ENCODE peak calls at places on chromosomes 7 and 10, in seven cellular contexts. One of them, this sample, is unnamed.

GRCh38 chr10:98509745-98510144 is 63.0 kb upstream of the HPS1 start:
- DNase-seq in tibial nerve: no peak
- DNase-seq in GM12878: no peak
- DNase-seq in ovary: no peak
- DNase-seq in IMR-90: no peak
- DNase-seq in esophagus squamous epithelium: no peak
- DNase-seq in adrenal gland: no peak
- DNase-seq in this sample: no peak

GRCh38 chr10:3825244-3825643 is 40.2 kb upstream of the KLF6 start:
- DNase-seq in ovary: no peak
- DNase-seq in tibial nerve: peak; percentile 38
- DNase-seq in adrenal gland: no peak
- DNase-seq in esophagus squamous epithelium: no peak
- DNase-seq in IMR-90: peak; percentile 74
- DNase-seq in GM12878: no peak
- DNase-seq in this sample: no peak

GRCh38 chr7:155971180-155971770 is 159.0 kb upstream of the SHH start:
- DNase-seq in tibial nerve: no peak
- DNase-seq in GM12878: no peak
- DNase-seq in ovary: no peak
- DNase-seq in adrenal gland: peak; percentile 3
- DNase-seq in IMR-90: no peak
- DNase-seq in esophagus squamous epithelium: no peak
- DNase-seq in this sample: no peak

GRCh38 chr7:95609277-95609971 is 13.1 kb upstream of the PDK4 start:
- DNase-seq in esophagus squamous epithelium: no peak
- DNase-seq in IMR-90: peak; percentile 29
- DNase-seq in GM12878: no peak
- DNase-seq in adrenal gland: peak; percentile 56
- DNase-seq in tibial nerve: no peak
- DNase-seq in ovary: peak; percentile 57
- DNase-seq in this sample: peak; percentile 70

GRCh38 chr10:71990706-71991269 is 26.6 kb downstream of the CHST3 start:
- DNase-seq in esophagus squamous epithelium: no peak
- DNase-seq in GM12878: no peak
- DNase-seq in adrenal gland: no peak
- DNase-seq in IMR-90: no peak
- DNase-seq in tibial nerve: no peak
- DNase-seq in ovary: no peak
- DNase-seq in this sample: no peak

GRCh38 chr7:35728412-35729060 is 33.6 kb upstream of the HERPUD2 start:
- DNase-seq in GM12878: no peak
- DNase-seq in IMR-90: no peak
- DNase-seq in ovary: no peak
- DNase-seq in adrenal gland: no peak
- DNase-seq in tibial nerve: no peak
- DNase-seq in esophagus squamous epithelium: no peak
- DNase-seq in this sample: no peak

GRCh38 chr10:21020545-21020944 is 123.4 kb upstream of the NEBL start:
- DNase-seq in GM12878: peak; percentile 21
- DNase-seq in tibial nerve: no peak
- DNase-seq in ovary: no peak
- DNase-seq in IMR-90: no peak
- DNase-seq in esophagus squamous epithelium: no peak
- DNase-seq in adrenal gland: peak; percentile 16
- DNase-seq in this sample: no peak

GRCh38 chr10:88763441-88763840 is 3.6 kb downstream of the LIPN start:
- DNase-seq in GM12878: no peak
- DNase-seq in adrenal gland: no peak
- DNase-seq in ovary: no peak
- DNase-seq in tibial nerve: no peak
- DNase-seq in IMR-90: no peak
- DNase-seq in esophagus squamous epithelium: no peak
- DNase-seq in this sample: no peak

GRCh38 chr7:158075633-158076001 is 512.0 kb downstream of the PTPRN2 start:
- DNase-seq in IMR-90: no peak
- DNase-seq in adrenal gland: no peak
- DNase-seq in esophagus squamous epithelium: no peak
- DNase-seq in tibial nerve: no peak
- DNase-seq in ovary: no peak
- DNase-seq in GM12878: no peak
- DNase-seq in this sample: no peak

GRCh38 chr10:78258303-78259030 is 224.8 kb downstream of the RPS24 start:
- DNase-seq in tibial nerve: no peak
- DNase-seq in ovary: no peak
- DNase-seq in IMR-90: no peak
- DNase-seq in GM12878: no peak
- DNase-seq in adrenal gland: no peak
- DNase-seq in esophagus squamous epithelium: no peak
- DNase-seq in this sample: no peak

GRCh38 chr7:65915921-65916657 is 43.2 kb downstream of the VKORC1L1 start:
- DNase-seq in adrenal gland: no peak
- DNase-seq in esophagus squamous epithelium: no peak
- DNase-seq in IMR-90: no peak
- DNase-seq in tibial nerve: no peak
- DNase-seq in GM12878: no peak
- DNase-seq in ovary: no peak
- DNase-seq in this sample: no peak

GRCh38 chr7:18119985-18120384 is 92.3 kb upstream of the PRPS1L1 start:
- DNase-seq in tibial nerve: no peak
- DNase-seq in GM12878: no peak
- DNase-seq in esophagus squamous epithelium: no peak
- DNase-seq in IMR-90: peak; percentile 19
- DNase-seq in ovary: no peak
- DNase-seq in adrenal gland: no peak
- DNase-seq in this sample: no peak

GRCh38 chr7:17380696-17381662 is 82.5 kb downstream of the AHR start:
- DNase-seq in esophagus squamous epithelium: no peak
- DNase-seq in tibial nerve: no peak
- DNase-seq in adrenal gland: peak; percentile 18
- DNase-seq in GM12878: no peak
- DNase-seq in IMR-90: peak; percentile 60
- DNase-seq in ovary: no peak
- DNase-seq in this sample: no peak

GRCh38 chr10:61882621-61883375 is 18.7 kb upstream of the ARID5B start:
- DNase-seq in GM12878: no peak
- DNase-seq in esophagus squamous epithelium: no peak
- DNase-seq in ovary: no peak
- DNase-seq in IMR-90: peak; percentile 58
- DNase-seq in adrenal gland: no peak
- DNase-seq in tibial nerve: no peak
- DNase-seq in this sample: no peak

GRCh38 chr10:106857728-106858127 is 306.8 kb downstream of the SORCS1 start:
- DNase-seq in adrenal gland: no peak
- DNase-seq in esophagus squamous epithelium: no peak
- DNase-seq in IMR-90: no peak
- DNase-seq in GM12878: no peak
- DNase-seq in ovary: no peak
- DNase-seq in tibial nerve: no peak
- DNase-seq in this sample: no peak

GRCh38 chr10:98055875-98056516 is 25.6 kb upstream of the CRTAC1 start:
- DNase-seq in GM12878: no peak
- DNase-seq in tibial nerve: no peak
- DNase-seq in IMR-90: peak; percentile 6
- DNase-seq in adrenal gland: no peak
- DNase-seq in ovary: no peak
- DNase-seq in esophagus squamous epithelium: no peak
- DNase-seq in this sample: no peak

GRCh38 chr10:76086571-76087260 is 655.3 kb downstream of the LRMDA start:
- DNase-seq in IMR-90: peak; percentile 50
- DNase-seq in ovary: peak; percentile 84
- DNase-seq in adrenal gland: peak; percentile 88
- DNase-seq in tibial nerve: no peak
- DNase-seq in GM12878: peak; percentile 4
- DNase-seq in esophagus squamous epithelium: no peak
- DNase-seq in this sample: peak; percentile 26

GRCh38 chr10:117532451-117533107 is 10.0 kb upstream of the EMX2 start:
- DNase-seq in GM12878: no peak
- DNase-seq in tibial nerve: no peak
- DNase-seq in esophagus squamous epithelium: no peak
- DNase-seq in ovary: no peak
- DNase-seq in IMR-90: no peak
- DNase-seq in adrenal gland: no peak
- DNase-seq in this sample: no peak

GRCh38 chr7:41573017-41573416 is 129.9 kb downstream of the INHBA start:
- DNase-seq in tibial nerve: no peak
- DNase-seq in IMR-90: peak; percentile 76
- DNase-seq in adrenal gland: no peak
- DNase-seq in esophagus squamous epithelium: no peak
- DNase-seq in GM12878: no peak
- DNase-seq in ovary: no peak
- DNase-seq in this sample: no peak

GRCh38 chr10:15795000-15795792 is 65.1 kb downstream of the MINDY3 start:
- DNase-seq in esophagus squamous epithelium: no peak
- DNase-seq in tibial nerve: no peak
- DNase-seq in IMR-90: no peak
- DNase-seq in ovary: no peak
- DNase-seq in adrenal gland: no peak
- DNase-seq in GM12878: no peak
- DNase-seq in this sample: no peak

GRCh38 chr7:115546790-115547189 is 483.8 kb downstream of the TFEC start:
- DNase-seq in GM12878: no peak
- DNase-seq in ovary: no peak
- DNase-seq in tibial nerve: no peak
- DNase-seq in adrenal gland: no peak
- DNase-seq in IMR-90: peak; percentile 17
- DNase-seq in esophagus squamous epithelium: no peak
- DNase-seq in this sample: no peak

DNA sequence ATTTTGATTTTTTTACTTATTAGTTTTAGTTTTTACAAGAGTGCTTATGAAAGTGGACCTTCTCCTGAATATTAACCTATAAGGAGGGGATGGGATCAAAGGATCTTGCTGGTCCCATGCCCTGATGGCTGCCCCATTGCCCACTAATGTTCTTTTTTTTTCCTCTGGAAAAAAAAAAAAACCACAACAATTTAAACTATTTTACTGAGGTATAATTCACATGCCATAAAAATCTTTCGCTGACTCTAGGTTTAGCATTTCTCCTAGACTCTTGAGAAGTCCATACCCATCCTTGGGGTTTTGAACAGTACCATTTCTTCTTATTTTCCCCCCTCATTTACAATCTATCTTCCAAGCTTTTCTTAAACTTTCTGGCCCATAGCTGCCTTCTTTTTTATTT is 481.8 kb downstream of the TFEC start:
- DNase-seq in esophagus squamous epithelium: no peak
- DNase-seq in GM12878: no peak
- DNase-seq in adrenal gland: no peak
- DNase-seq in ovary: no peak
- DNase-seq in tibial nerve: no peak
- DNase-seq in IMR-90: no peak
- DNase-seq in this sample: no peak
- TF ChIP-seq POLR2A in esophagus squamous epithelium: no peak
- TF ChIP-seq POLR2A in GM12878: no peak
- TF ChIP-seq POLR2A in adrenal gland: no peak
- TF ChIP-seq POLR2A in ovary: no peak
- TF ChIP-seq POLR2A in tibial nerve: no peak
- TF ChIP-seq POLR2A in IMR-90: no peak
- TF ChIP-seq POLR2A in this sample: no peak

DNA sequence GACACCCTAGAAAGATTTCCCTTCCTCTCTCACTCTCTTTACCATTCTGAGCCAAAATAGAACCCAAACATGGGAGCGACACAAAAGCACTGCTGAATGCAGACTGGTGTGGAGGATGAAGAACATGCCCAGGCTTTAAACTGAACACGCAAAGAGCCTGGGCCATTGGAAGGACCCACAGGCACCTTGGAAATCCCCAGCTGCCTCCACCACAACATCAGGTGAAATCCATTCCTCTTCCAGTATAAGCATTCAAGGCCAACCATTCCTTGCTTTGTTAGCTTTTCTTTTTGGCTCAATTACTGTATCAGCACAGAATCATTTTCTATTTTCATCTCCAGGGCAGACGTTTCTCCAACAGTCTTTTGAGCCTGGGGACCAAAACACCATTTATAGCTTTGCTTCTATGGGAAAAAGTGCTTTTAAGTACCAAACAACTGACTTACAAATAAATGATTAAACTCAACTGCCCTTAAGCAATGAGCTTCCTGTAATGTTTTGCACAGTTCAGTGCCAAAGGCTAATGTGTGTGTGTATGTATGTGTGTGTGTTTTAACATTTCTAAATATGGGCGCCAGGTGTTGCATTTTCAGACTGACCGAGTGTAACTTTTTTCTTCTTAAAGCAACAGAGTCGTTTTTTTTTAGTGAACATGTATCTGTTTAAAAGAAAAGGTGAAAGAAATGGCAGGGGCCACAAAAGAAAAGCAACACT is 16.2 kb upstream of the BLNK start:
- DNase-seq in GM12878: peak; percentile 93
- DNase-seq in adrenal gland: no peak
- DNase-seq in ovary: no peak
- DNase-seq in esophagus squamous epithelium: no peak
- DNase-seq in tibial nerve: no peak
- DNase-seq in IMR-90: no peak
- DNase-seq in this sample: no peak
- H3K4me3 ChIP-seq in GM12878: peak overlapping the region; percentile 70
- H3K4me3 ChIP-seq in adrenal gland: no peak overlapping the region
- H3K4me3 ChIP-seq in ovary: no peak overlapping the region
- H3K4me3 ChIP-seq in esophagus squamous epithelium: no peak overlapping the region
- H3K4me3 ChIP-seq in tibial nerve: no peak overlapping the region
- H3K4me3 ChIP-seq in IMR-90: no peak overlapping the region
- H3K4me3 ChIP-seq in this sample: no peak overlapping the region

GRCh38 chr10:30495687-30496086 is 61.7 kb downstream of the MAP3K8 start:
- DNase-seq in esophagus squamous epithelium: no peak
- DNase-seq in GM12878: no peak
- DNase-seq in tibial nerve: no peak
- DNase-seq in ovary: no peak
- DNase-seq in adrenal gland: no peak
- DNase-seq in IMR-90: peak; percentile 47
- DNase-seq in this sample: no peak

GRCh38 chr10:30494558-30494957 is 60.6 kb downstream of the MAP3K8 start:
- DNase-seq in adrenal gland: no peak
- DNase-seq in esophagus squamous epithelium: no peak
- DNase-seq in ovary: no peak
- DNase-seq in IMR-90: no peak
- DNase-seq in GM12878: no peak
- DNase-seq in tibial nerve: no peak
- DNase-seq in this sample: no peak

GRCh38 chr10:30491204-30491603 is 57.2 kb downstream of the MAP3K8 start:
- DNase-seq in ovary: no peak
- DNase-seq in tibial nerve: no peak
- DNase-seq in adrenal gland: peak; percentile 30
- DNase-seq in esophagus squamous epithelium: no peak
- DNase-seq in IMR-90: peak; percentile 40
- DNase-seq in GM12878: no peak
- DNase-seq in this sample: peak; percentile 50

GRCh38 chr10:30491832-30492530 is 58.0 kb downstream of the MAP3K8 start:
- DNase-seq in adrenal gland: no peak
- DNase-seq in esophagus squamous epithelium: no peak
- DNase-seq in GM12878: no peak
- DNase-seq in ovary: no peak
- DNase-seq in IMR-90: no peak
- DNase-seq in tibial nerve: no peak
- DNase-seq in this sample: no peak

GRCh38 chr10:30493609-30494530 is 59.9 kb downstream of the MAP3K8 start:
- DNase-seq in GM12878: no peak
- DNase-seq in ovary: no peak
- DNase-seq in IMR-90: peak; percentile 66
- DNase-seq in esophagus squamous epithelium: no peak
- DNase-seq in adrenal gland: peak; percentile 94
- DNase-seq in tibial nerve: no peak
- DNase-seq in this sample: peak; percentile 92
- TF ChIP-seq CTCF in GM12878: peak; percentile 45
- TF ChIP-seq CTCF in ovary: no peak
- TF ChIP-seq CTCF in IMR-90: no peak
- TF ChIP-seq CTCF in esophagus squamous epithelium: peak; percentile 25
- TF ChIP-seq CTCF in adrenal gland: peak; percentile 52
- TF ChIP-seq CTCF in tibial nerve: no peak
- TF ChIP-seq CTCF in this sample: no peak

GRCh38 chr10:73591935-73592699 is 975 bp upstream of the USP54 start:
- DNase-seq in tibial nerve: peak; percentile 65
- DNase-seq in GM12878: peak; percentile 31
- DNase-seq in adrenal gland: no peak
- DNase-seq in esophagus squamous epithelium: no peak
- DNase-seq in IMR-90: no peak
- DNase-seq in ovary: peak; percentile 37
- DNase-seq in this sample: peak; percentile 62
- TF ChIP-seq POLR2A in tibial nerve: peak; percentile 21
- TF ChIP-seq POLR2A in GM12878: no peak
- TF ChIP-seq POLR2A in adrenal gland: no peak
- TF ChIP-seq POLR2A in esophagus squamous epithelium: no peak
- TF ChIP-seq POLR2A in IMR-90: no peak
- TF ChIP-seq POLR2A in ovary: no peak
- TF ChIP-seq POLR2A in this sample: no peak

This sample was measured in lower leg skin.